ENCODE peak calls at places on chromosomes 11 and 22, in five cellular contexts. One of them, this sample, is unnamed.

GRCh38 chr11:69972351-69972802 is 105.7 kb upstream of the ANO1 start:
- DNase-seq in foreskin fibroblast: no peak
- DNase-seq in cardiac muscle cell: no peak
- DNase-seq in activated CD4-positive, alpha-beta T cell treated with anti-CD3 and anti-CD28 coated beads, Interleukin-2, amount 10 ng/mL, durations not matched to agents 7 days and 5 days: peak
- DNase-seq in fibroblast of lung: no peak
- DNase-seq in this sample: no peak

GRCh38 chr22:37674951-37675929 is at the start of gene LGALS1:
- DNase-seq in activated CD4-positive, alpha-beta T cell treated with anti-CD3 and anti-CD28 coated beads, Interleukin-2, amount 10 ng/mL, durations not matched to agents 7 days and 5 days: peak
- DNase-seq in cardiac muscle cell: peak
- DNase-seq in fibroblast of lung: peak
- DNase-seq in foreskin fibroblast: peak
- DNase-seq in this sample: peak

GRCh38 chr11:36500315-36500721 is 9.8 kb downstream of the TRAF6 start:
- DNase-seq in cardiac muscle cell: peak
- DNase-seq in foreskin fibroblast: peak
- DNase-seq in fibroblast of lung: peak
- DNase-seq in activated CD4-positive, alpha-beta T cell treated with anti-CD3 and anti-CD28 coated beads, Interleukin-2, amount 10 ng/mL, durations not matched to agents 7 days and 5 days: no peak
- DNase-seq in this sample: peak

GRCh38 chr11:116721983-116722382 is 50.8 kb downstream of the BUD13 start:
- DNase-seq in activated CD4-positive, alpha-beta T cell treated with anti-CD3 and anti-CD28 coated beads, Interleukin-2, amount 10 ng/mL, durations not matched to agents 7 days and 5 days: no peak
- DNase-seq in cardiac muscle cell: no peak
- DNase-seq in fibroblast of lung: no peak
- DNase-seq in foreskin fibroblast: no peak
- DNase-seq in this sample: no peak

GRCh38 chr11:120925944-120926343 is 98.0 kb upstream of the TBCEL start:
- DNase-seq in activated CD4-positive, alpha-beta T cell treated with anti-CD3 and anti-CD28 coated beads, Interleukin-2, amount 10 ng/mL, durations not matched to agents 7 days and 5 days: no peak
- DNase-seq in fibroblast of lung: no peak
- DNase-seq in foreskin fibroblast: no peak
- DNase-seq in cardiac muscle cell: no peak
- DNase-seq in this sample: no peak

GRCh38 chr11:129881570-129882170 is 13.7 kb downstream of the NFRKB start:
- DNase-seq in cardiac muscle cell: peak
- DNase-seq in fibroblast of lung: peak
- DNase-seq in foreskin fibroblast: peak
- DNase-seq in activated CD4-positive, alpha-beta T cell treated with anti-CD3 and anti-CD28 coated beads, Interleukin-2, amount 10 ng/mL, durations not matched to agents 7 days and 5 days: peak
- DNase-seq in this sample: no peak

GRCh38 chr11:9906043-9906791 is 242.3 kb downstream of the SWAP70 start:
- DNase-seq in activated CD4-positive, alpha-beta T cell treated with anti-CD3 and anti-CD28 coated beads, Interleukin-2, amount 10 ng/mL, durations not matched to agents 7 days and 5 days: no peak
- DNase-seq in foreskin fibroblast: peak
- DNase-seq in fibroblast of lung: peak
- DNase-seq in cardiac muscle cell: no peak
- DNase-seq in this sample: peak

GRCh38 chr11:128341280-128341679 is 246.1 kb downstream of the ETS1 start:
- DNase-seq in foreskin fibroblast: peak
- DNase-seq in cardiac muscle cell: no peak
- DNase-seq in activated CD4-positive, alpha-beta T cell treated with anti-CD3 and anti-CD28 coated beads, Interleukin-2, amount 10 ng/mL, durations not matched to agents 7 days and 5 days: peak
- DNase-seq in fibroblast of lung: no peak
- DNase-seq in this sample: no peak

GRCh38 chr11:44623716-44624491 is 58.4 kb downstream of the CD82 start:
- DNase-seq in activated CD4-positive, alpha-beta T cell treated with anti-CD3 and anti-CD28 coated beads, Interleukin-2, amount 10 ng/mL, durations not matched to agents 7 days and 5 days: peak
- DNase-seq in cardiac muscle cell: no peak
- DNase-seq in foreskin fibroblast: no peak
- DNase-seq in fibroblast of lung: peak
- DNase-seq in this sample: no peak

This sample was measured in pulmonary artery endothelial cell.